ENCODE peak calls at places on chromosomes 6 and 20, in six cellular contexts. One of them, this sample, is unnamed.
A peak's percentile ranks its signal among the peaks of the same experiment; 100 is the strongest.

GRCh38 chr20:50346372-50347347 is 156.0 kb downstream of the CEBPB start:
- DNase-seq in NB4: no peak
- DNase-seq in Peyer's patch: peak; percentile 84
- DNase-seq in body of pancreas: peak; percentile 62
- DNase-seq in adrenal gland: peak; percentile 95
- DNase-seq in testis: peak; percentile 88
- DNase-seq in this sample: no peak

GRCh38 chr6:133610974-133611373 is 277.9 kb upstream of the TCF21 start:
- DNase-seq in NB4: no peak
- DNase-seq in Peyer's patch: no peak
- DNase-seq in body of pancreas: no peak
- DNase-seq in adrenal gland: no peak
- DNase-seq in testis: no peak
- DNase-seq in this sample: no peak

GRCh38 chr6:2381872-2382661 is 136.7 kb upstream of the GMDS start:
- DNase-seq in NB4: no peak
- DNase-seq in Peyer's patch: no peak
- DNase-seq in body of pancreas: peak; percentile 14
- DNase-seq in adrenal gland: no peak
- DNase-seq in testis: no peak
- DNase-seq in this sample: no peak

GRCh38 chr6:26223677-26224546 is 136.7 kb downstream of the HFE start:
- DNase-seq in NB4: peak; percentile 72
- DNase-seq in Peyer's patch: peak; percentile 90
- DNase-seq in body of pancreas: no peak
- DNase-seq in adrenal gland: peak; percentile 84
- DNase-seq in testis: peak; percentile 81
- DNase-seq in this sample: peak; percentile 91

GRCh38 chr6:34391023-34391485 is 1.4 kb downstream of the NUDT3 start:
- DNase-seq in NB4: peak; percentile 85
- DNase-seq in Peyer's patch: peak; percentile 49
- DNase-seq in body of pancreas: peak; percentile 16
- DNase-seq in adrenal gland: peak; percentile 50
- DNase-seq in testis: peak; percentile 20
- DNase-seq in this sample: peak; percentile 27

GRCh38 chr20:35369804-35370203 is 42.0 kb downstream of the UQCC1 start:
- DNase-seq in NB4: no peak
- DNase-seq in Peyer's patch: no peak
- DNase-seq in body of pancreas: no peak
- DNase-seq in adrenal gland: no peak
- DNase-seq in testis: no peak
- DNase-seq in this sample: no peak

GRCh38 chr6:35415065-35415880 is 36.9 kb upstream of the FANCE start:
- DNase-seq in NB4: peak; percentile 58
- DNase-seq in Peyer's patch: peak; percentile 80
- DNase-seq in body of pancreas: peak; percentile 84
- DNase-seq in adrenal gland: peak; percentile 88
- DNase-seq in testis: peak; percentile 90
- DNase-seq in this sample: peak; percentile 42

GRCh38 chr20:56610098-56610497 is 19.0 kb upstream of the TFAP2C start:
- DNase-seq in NB4: no peak
- DNase-seq in Peyer's patch: no peak
- DNase-seq in body of pancreas: no peak
- DNase-seq in adrenal gland: no peak
- DNase-seq in testis: no peak
- DNase-seq in this sample: no peak

GRCh38 chr6:134669531-134669930 is 280.4 kb downstream of the ALDH8A1 start:
- DNase-seq in NB4: no peak
- DNase-seq in Peyer's patch: no peak
- DNase-seq in body of pancreas: no peak
- DNase-seq in adrenal gland: no peak
- DNase-seq in testis: no peak
- DNase-seq in this sample: no peak

GRCh38 chr6:33895296-33895695 is 91.5 kb upstream of the MLN start:
- DNase-seq in NB4: no peak
- DNase-seq in Peyer's patch: no peak
- DNase-seq in body of pancreas: no peak
- DNase-seq in adrenal gland: no peak
- DNase-seq in testis: no peak
- DNase-seq in this sample: no peak

GRCh38 chr6:28137458-28138020 is 4.1 kb upstream of the ZKSCAN8 start:
- DNase-seq in NB4: peak; percentile 81
- DNase-seq in Peyer's patch: no peak
- DNase-seq in body of pancreas: no peak
- DNase-seq in adrenal gland: no peak
- DNase-seq in testis: no peak
- DNase-seq in this sample: no peak

GRCh38 chr6:158687507-158687906 is 37.7 kb downstream of the SYTL3 start:
- DNase-seq in NB4: no peak
- DNase-seq in Peyer's patch: no peak
- DNase-seq in body of pancreas: no peak
- DNase-seq in adrenal gland: no peak
- DNase-seq in testis: no peak
- DNase-seq in this sample: no peak

GRCh38 chr6:125236536-125237327 is 65.0 kb downstream of the HDDC2 start:
- DNase-seq in NB4: peak; percentile 81
- DNase-seq in Peyer's patch: no peak
- DNase-seq in body of pancreas: no peak
- DNase-seq in adrenal gland: no peak
- DNase-seq in testis: no peak
- DNase-seq in this sample: no peak

GRCh38 chr6:65448806-65449397 is 258.1 kb downstream of the EYS start:
- DNase-seq in NB4: no peak
- DNase-seq in Peyer's patch: no peak
- DNase-seq in body of pancreas: no peak
- DNase-seq in adrenal gland: no peak
- DNase-seq in testis: no peak
- DNase-seq in this sample: no peak

GRCh38 chr20:17379651-17380050 is 151.5 kb downstream of the BFSP1 start:
- DNase-seq in NB4: no peak
- DNase-seq in Peyer's patch: no peak
- DNase-seq in body of pancreas: no peak
- DNase-seq in adrenal gland: no peak
- DNase-seq in testis: no peak
- DNase-seq in this sample: no peak

GRCh38 chr6:53306819-53307347 is 41.9 kb downstream of the ELOVL5 start:
- DNase-seq in NB4: no peak
- DNase-seq in Peyer's patch: no peak
- DNase-seq in body of pancreas: no peak
- DNase-seq in adrenal gland: no peak
- DNase-seq in testis: no peak
- DNase-seq in this sample: no peak

GRCh38 chr20:63177134-63177784 is 38.7 kb downstream of the YTHDF1 start:
- DNase-seq in NB4: no peak
- DNase-seq in Peyer's patch: no peak
- DNase-seq in body of pancreas: no peak
- DNase-seq in adrenal gland: no peak
- DNase-seq in testis: peak; percentile 25
- DNase-seq in this sample: peak; percentile 62

GRCh38 chr20:6178537-6178936 is 55.7 kb upstream of the FERMT1 start:
- DNase-seq in NB4: peak; percentile 68
- DNase-seq in Peyer's patch: no peak
- DNase-seq in body of pancreas: no peak
- DNase-seq in adrenal gland: no peak
- DNase-seq in testis: no peak
- DNase-seq in this sample: peak; percentile 24

GRCh38 chr20:58246346-58246745 is 17.9 kb upstream of the ANKRD60 start:
- DNase-seq in NB4: peak; percentile 44
- DNase-seq in Peyer's patch: no peak
- DNase-seq in body of pancreas: no peak
- DNase-seq in adrenal gland: no peak
- DNase-seq in testis: no peak
- DNase-seq in this sample: peak; percentile 10

GRCh38 chr6:28980797-28981390 is 24.2 kb downstream of the ZNF311 start:
- DNase-seq in NB4: peak; percentile 94
- DNase-seq in Peyer's patch: peak; percentile 73
- DNase-seq in body of pancreas: peak; percentile 46
- DNase-seq in adrenal gland: peak; percentile 53
- DNase-seq in testis: peak; percentile 67
- DNase-seq in this sample: peak; percentile 94

GRCh38 chr6:33521790-33522091 is 58.3 kb downstream of the BAK1 start:
- DNase-seq in NB4: no peak
- DNase-seq in Peyer's patch: no peak
- DNase-seq in body of pancreas: no peak
- DNase-seq in adrenal gland: no peak
- DNase-seq in testis: no peak
- DNase-seq in this sample: no peak

GRCh38 chr6:7341989-7342742 is 29.2 kb upstream of the SSR1 start:
- DNase-seq in NB4: peak; percentile 70
- DNase-seq in Peyer's patch: no peak
- DNase-seq in body of pancreas: no peak
- DNase-seq in adrenal gland: no peak
- DNase-seq in testis: no peak
- DNase-seq in this sample: peak; percentile 19

GRCh38 chr20:41078329-41078728 is 49.7 kb downstream of the TOP1 start:
- DNase-seq in NB4: peak; percentile 27
- DNase-seq in Peyer's patch: no peak
- DNase-seq in body of pancreas: no peak
- DNase-seq in adrenal gland: peak; percentile 42
- DNase-seq in testis: no peak
- DNase-seq in this sample: peak; percentile 28

GRCh38 chr20:19737025-19737424 is 21.0 kb upstream of the RIN2 start:
- DNase-seq in NB4: peak; percentile 96
- DNase-seq in Peyer's patch: peak; percentile 66
- DNase-seq in body of pancreas: no peak
- DNase-seq in adrenal gland: no peak
- DNase-seq in testis: no peak
- DNase-seq in this sample: no peak

GRCh38 chr6:105400501-105400900 is 2.4 kb downstream of the PREP start:
- DNase-seq in NB4: peak; percentile 78
- DNase-seq in Peyer's patch: no peak
- DNase-seq in body of pancreas: no peak
- DNase-seq in adrenal gland: no peak
- DNase-seq in testis: no peak
- DNase-seq in this sample: peak; percentile 43

GRCh38 chr6:144782634-144783033 is 497.5 kb downstream of the UTRN start:
- DNase-seq in NB4: no peak
- DNase-seq in Peyer's patch: no peak
- DNase-seq in body of pancreas: no peak
- DNase-seq in adrenal gland: no peak
- DNase-seq in testis: no peak
- DNase-seq in this sample: no peak

GRCh38 chr6:137823826-137824501 is 43.1 kb upstream of the TNFAIP3 start:
- DNase-seq in NB4: peak; percentile 63
- DNase-seq in Peyer's patch: peak; percentile 89
- DNase-seq in body of pancreas: no peak
- DNase-seq in adrenal gland: no peak
- DNase-seq in testis: peak; percentile 50
- DNase-seq in this sample: peak; percentile 31

GRCh38 chr6:107115695-107116327 is 496 bp upstream of the BEND3 start:
- DNase-seq in NB4: peak; percentile 89
- DNase-seq in Peyer's patch: peak; percentile 55
- DNase-seq in body of pancreas: peak; percentile 58
- DNase-seq in adrenal gland: peak; percentile 40
- DNase-seq in testis: peak; percentile 41
- DNase-seq in this sample: peak; percentile 66
- TF ChIP-seq POLR2A in NB4: peak; percentile 50
- TF ChIP-seq POLR2A in Peyer's patch: no peak
- TF ChIP-seq POLR2A in body of pancreas: peak; percentile 62
- TF ChIP-seq POLR2A in adrenal gland: no peak
- TF ChIP-seq POLR2A in testis: no peak
- TF ChIP-seq POLR2A in this sample: no peak

DNA sequence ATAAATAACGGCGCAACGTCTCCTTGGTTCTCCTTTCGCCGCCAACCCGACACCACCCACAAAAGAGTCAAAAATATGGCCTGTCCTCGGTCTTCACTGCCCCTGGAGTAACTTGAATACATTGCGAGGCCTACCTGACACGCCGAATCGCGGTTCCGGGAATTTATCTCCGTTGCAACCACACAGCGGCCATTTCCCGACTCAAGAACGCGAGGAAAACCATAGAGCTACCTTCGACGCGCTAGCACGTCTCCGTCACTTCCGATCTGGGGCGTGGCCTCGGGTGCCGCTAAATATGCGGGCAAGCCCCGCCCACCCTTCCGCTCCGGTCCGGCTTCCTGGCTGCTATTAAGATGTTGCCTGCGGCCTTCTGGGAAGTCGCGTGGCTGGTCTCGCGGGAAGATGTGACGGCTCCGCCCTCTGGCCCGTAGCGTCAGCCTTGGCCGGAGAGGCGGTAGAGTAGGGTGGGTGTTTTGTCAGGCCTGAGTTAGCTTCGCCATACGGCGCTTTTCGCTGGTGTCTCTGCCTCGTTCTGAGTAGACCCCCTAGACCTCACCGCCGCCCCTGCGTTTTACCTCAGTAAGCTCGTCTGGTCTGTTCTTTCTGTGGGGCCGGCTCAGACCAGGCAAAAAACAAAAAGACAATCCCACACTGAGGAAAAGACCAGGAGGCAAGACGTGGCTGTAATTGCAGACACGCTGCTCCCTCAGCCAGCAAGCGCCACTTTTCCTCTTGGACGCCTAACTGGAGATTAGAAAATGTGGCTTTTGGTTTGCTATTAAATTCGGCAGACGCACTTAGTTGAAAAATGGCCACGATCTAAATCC is at the start of gene BCLAF1:
- DNase-seq in NB4: peak; percentile 99
- DNase-seq in Peyer's patch: peak; percentile 100
- DNase-seq in body of pancreas: peak; percentile 100
- DNase-seq in adrenal gland: peak; percentile 100
- DNase-seq in testis: peak; percentile 100
- DNase-seq in this sample: peak; percentile 100
- TF ChIP-seq POLR2A in NB4: peak; percentile 96
- TF ChIP-seq POLR2A in Peyer's patch: peak; percentile 97
- TF ChIP-seq POLR2A in body of pancreas: peak; percentile 100
- TF ChIP-seq POLR2A in adrenal gland: peak; percentile 96
- TF ChIP-seq POLR2A in testis: peak; percentile 99
- TF ChIP-seq POLR2A in this sample: peak; percentile 100

GRCh38 chr20:45953672-45954071 is 18.3 kb downstream of the ZNF335 start:
- DNase-seq in NB4: no peak
- DNase-seq in Peyer's patch: no peak
- DNase-seq in body of pancreas: no peak
- DNase-seq in adrenal gland: peak; percentile 17
- DNase-seq in testis: no peak
- DNase-seq in this sample: no peak
- TF ChIP-seq POLR2A in NB4: no peak
- TF ChIP-seq POLR2A in Peyer's patch: no peak
- TF ChIP-seq POLR2A in body of pancreas: no peak
- TF ChIP-seq POLR2A in adrenal gland: no peak
- TF ChIP-seq POLR2A in testis: no peak
- TF ChIP-seq POLR2A in this sample: no peak

GRCh38 chr6:42726485-42727083 is 4.2 kb upstream of the PRPH2 start:
- DNase-seq in NB4: peak; percentile 95
- DNase-seq in Peyer's patch: peak; percentile 90
- DNase-seq in body of pancreas: peak; percentile 78
- DNase-seq in adrenal gland: peak; percentile 89
- DNase-seq in testis: peak; percentile 92
- DNase-seq in this sample: peak; percentile 94

GRCh38 chr6:42724825-42725224 is 2.4 kb upstream of the PRPH2 start:
- DNase-seq in NB4: no peak
- DNase-seq in Peyer's patch: no peak
- DNase-seq in body of pancreas: no peak
- DNase-seq in adrenal gland: no peak
- DNase-seq in testis: no peak
- DNase-seq in this sample: no peak

GRCh38 chr6:42727084-42727601 is 4.7 kb upstream of the PRPH2 start:
- DNase-seq in NB4: no peak
- DNase-seq in Peyer's patch: peak; percentile 56
- DNase-seq in body of pancreas: no peak
- DNase-seq in adrenal gland: peak; percentile 38
- DNase-seq in testis: peak; percentile 74
- DNase-seq in this sample: peak; percentile 59

GRCh38 chr6:42727627-42728026 is 5.2 kb upstream of the PRPH2 start:
- DNase-seq in NB4: no peak
- DNase-seq in Peyer's patch: no peak
- DNase-seq in body of pancreas: no peak
- DNase-seq in adrenal gland: no peak
- DNase-seq in testis: peak; percentile 65
- DNase-seq in this sample: no peak

GRCh38 chr6:42726026-42726425 is 3.6 kb upstream of the PRPH2 start:
- DNase-seq in NB4: no peak
- DNase-seq in Peyer's patch: no peak
- DNase-seq in body of pancreas: no peak
- DNase-seq in adrenal gland: no peak
- DNase-seq in testis: no peak
- DNase-seq in this sample: peak; percentile 45
- TF ChIP-seq POLR2A in NB4: no peak
- TF ChIP-seq POLR2A in Peyer's patch: no peak
- TF ChIP-seq POLR2A in body of pancreas: no peak
- TF ChIP-seq POLR2A in adrenal gland: no peak
- TF ChIP-seq POLR2A in testis: no peak
- TF ChIP-seq POLR2A in this sample: no peak